ENCODE peak calls at places on chromosomes 13 and 19, in six cellular contexts. C, J, T, I, A and B are unnamed samples.

GRCh38 chr13:95298169-95298940 is 2.9 kb downstream of the ABCC4 start:
- DNase-seq in C (no peak), J (no peak), T (peak), I (no peak), A (no peak), B (no peak)

GRCh38 chr13:77042566-77043177 is 15.7 kb upstream of the FBXL3 start:
- DNase-seq in C (peak), J (no peak), T (no peak), I (no peak), A (no peak), B (peak)

GRCh38 chr13:111907341-111907880 is 159.5 kb upstream of the SOX1 start:
- DNase-seq in C (no peak), J (no peak), T (no peak), I (no peak), A (no peak), B (no peak)

GRCh38 chr13:111031531-111031961 is 83.6 kb upstream of the ARHGEF7 start:
- DNase-seq in C (peak), J (no peak), T (no peak), I (no peak), A (no peak), B (peak)

GRCh38 chr13:109790951-109791605 is 4.7 kb upstream of the IRS2 start:
- DNase-seq in C (peak), J (no peak), T (peak), I (no peak), A (no peak), B (peak)

GRCh38 chr13:32861304-32861703 is 154.9 kb upstream of the KL start:
- DNase-seq in C (no peak), J (no peak), T (no peak), I (no peak), A (no peak), B (no peak)

GRCh38 chr19:45539460-45539859 is 32.2 kb downstream of the VASP start:
- DNase-seq in C (no peak), J (no peak), T (no peak), I (no peak), A (no peak), B (no peak)

GRCh38 chr13:20426766-20427448 is 98.8 kb downstream of the CRYL1 start:
- DNase-seq in C (no peak), J (no peak), T (peak), I (no peak), A (no peak), B (no peak)

GRCh38 chr13:103639326-103639725 is 573.1 kb upstream of the SLC10A2 start:
- DNase-seq in C (no peak), J (no peak), T (no peak), I (no peak), A (no peak), B (no peak)

GRCh38 chr13:90270231-90270630 is 1077.3 kb upstream of the MIR17HG start:
- DNase-seq in C (no peak), J (no peak), T (no peak), I (no peak), A (no peak), B (no peak)

GRCh38 chr13:28636677-28637317 is 22.1 kb upstream of the POMP start:
- DNase-seq in C (peak), J (peak), T (peak), I (peak), A (peak), B (peak)

GRCh38 chr13:100543872-100544602 is 44.6 kb downstream of the GGACT start:
- DNase-seq in C (peak), J (no peak), T (no peak), I (no peak), A (no peak), B (no peak)

GRCh38 chr19:14350866-14351265 is 30.4 kb upstream of the ADGRE5 start:
- DNase-seq in C (no peak), J (no peak), T (no peak), I (no peak), A (no peak), B (no peak)

GRCh38 chr19:4693471-4694121 is 23.5 kb upstream of the MYDGF start:
- DNase-seq in C (no peak), J (no peak), T (no peak), I (no peak), A (no peak), B (no peak)

GRCh38 chr19:48558018-48558684 is 6.2 kb downstream of the SULT2B1 start:
- DNase-seq in C (peak), J (no peak), T (peak), I (no peak), A (no peak), B (peak)

GRCh38 chr19:45040059-45040767 is 1.4 kb downstream of the CLASRP start:
- DNase-seq in C (no peak), J (no peak), T (no peak), I (no peak), A (no peak), B (no peak)

GRCh38 chr19:46732966-46733692 is 12.7 kb upstream of the FKRP start:
- DNase-seq in C (peak), J (no peak), T (no peak), I (no peak), A (no peak), B (peak)

GRCh38 chr13:74290324-74290773 is 156.1 kb upstream of the KLF12 start:
- DNase-seq in C (peak), J (peak), T (peak), I (peak), A (peak), B (peak)

GRCh38 chr13:66200555-66200954 is 1029.6 kb downstream of the PCDH9 start:
- DNase-seq in C (peak), J (no peak), T (no peak), I (no peak), A (no peak), B (peak)

GRCh38 chr19:54158812-54159351 is 639 bp downstream of the LENG1 start:
- DNase-seq in C (peak), J (no peak), T (peak), I (no peak), A (no peak), B (peak)

GRCh38 chr19:7737215-7737614 is 5.3 kb upstream of the CLEC4G start:
- DNase-seq in C (no peak), J (no peak), T (no peak), I (no peak), A (no peak), B (no peak)

GRCh38 chr13:44163108-44163507 is 210.5 kb upstream of the SERP2 start:
- DNase-seq in C (no peak), J (no peak), T (no peak), I (no peak), A (no peak), B (no peak)

GRCh38 chr19:1503925-1504430 is 8.8 kb downstream of the ADAMTSL5 start:
- DNase-seq in C (no peak), J (no peak), T (no peak), I (no peak), A (no peak), B (no peak)

GRCh38 chr19:48660854-48661731 is 11.7 kb downstream of the NTN5 start:
- DNase-seq in C (peak), J (peak), T (peak), I (peak), A (peak), B (peak)

GRCh38 chr19:37975596-37976515 is 68.8 kb downstream of the SIPA1L3 start:
- DNase-seq in C (no peak), J (no peak), T (no peak), I (no peak), A (no peak), B (no peak)

GRCh38 chr13:46106839-46107371 is 2.1 kb upstream of the CPB2 start:
- DNase-seq in C (no peak), J (no peak), T (no peak), I (peak), A (no peak), B (peak)

GRCh38 chr19:45376045-45376724 is 5.8 kb upstream of the ERCC2 start:
- DNase-seq in C (peak), J (peak), T (peak), I (peak), A (no peak), B (peak)

GRCh38 chr19:49687566-49688316 is 1.7 kb upstream of the ADM5 start:
- DNase-seq in C (no peak), J (no peak), T (no peak), I (no peak), A (no peak), B (peak)